ENCODE peak calls at places on chromosomes 16 and 17, in six cellular contexts. K, Z, Y, V, G and C are unnamed samples.

GRCh38 chr17:7026471-7027115 is 3.7 kb downstream of the BCL6B start:
- DNase-seq in K (no peak), Z (no peak), Y (no peak), V (no peak), G (no peak), C (no peak)

GRCh38 chr17:31388770-31389672 is 2.5 kb upstream of the RAB11FIP4 start:
- DNase-seq in K (no peak), Z (no peak), Y (no peak), V (no peak), G (peak; percentile 14), C (peak; percentile 14)

GRCh38 chr16:1523581-1524245 is 9.8 kb upstream of the TMEM204 start:
- DNase-seq in K (no peak), Z (no peak), Y (no peak), V (no peak), G (no peak), C (no peak)

GRCh38 chr17:56742601-56743000 is 91.1 kb downstream of the C17orf67 start:
- DNase-seq in K (no peak), Z (no peak), Y (no peak), V (no peak), G (no peak), C (peak; percentile 53)

GRCh38 chr17:37031493-37032083 is 82.8 kb downstream of the AATF start:
- DNase-seq in K (no peak), Z (no peak), Y (no peak), V (no peak), G (no peak), C (no peak)

GRCh38 chr17:19341641-19342610 is 20.6 kb downstream of the B9D1 start:
- DNase-seq in K (no peak), Z (no peak), Y (no peak), V (peak; percentile 10), G (peak; percentile 37), C (peak; percentile 33)

GRCh38 chr16:89323120-89323960 is 105.8 kb downstream of the ZNF778 start:
- DNase-seq in K (no peak), Z (no peak), Y (peak; percentile 45), V (no peak), G (no peak), C (no peak)

GRCh38 chr16:50021509-50021908 is 3.5 kb upstream of the CNEP1R1 start:
- DNase-seq in K (no peak), Z (peak; percentile 68), Y (no peak), V (no peak), G (no peak), C (peak; percentile 42)

GRCh38 chr16:11063432-11064201 is 119.3 kb downstream of the CLEC16A start:
- DNase-seq in K (no peak), Z (no peak), Y (no peak), V (no peak), G (no peak), C (no peak)

GRCh38 chr17:74767111-74767516 is 9.0 kb downstream of the NAT9 start:
- DNase-seq in K (no peak), Z (no peak), Y (no peak), V (no peak), G (no peak), C (no peak)

GRCh38 chr17:67272312-67273050 is 27.5 kb upstream of the HELZ start:
- DNase-seq in K (no peak), Z (no peak), Y (peak; percentile 26), V (no peak), G (no peak), C (no peak)

GRCh38 chr17:42097691-42098661 is at the start of gene ZNF385C:
- DNase-seq in K (no peak), Z (no peak), Y (no peak), V (no peak), G (no peak), C (no peak)

GRCh38 chr17:38534498-38534885 is 71.3 kb downstream of the SRCIN1 start:
- DNase-seq in K (no peak), Z (no peak), Y (no peak), V (no peak), G (no peak), C (no peak)

GRCh38 chr17:8488931-8489330 is 53.2 kb downstream of the NDEL1 start:
- DNase-seq in K (peak; percentile 70), Z (peak; percentile 3), Y (no peak), V (peak; percentile 98), G (peak; percentile 96), C (peak; percentile 98)

GRCh38 chr17:75641343-75641742 is 8.1 kb downstream of the SMIM5 start:
- DNase-seq in K (no peak), Z (no peak), Y (peak; percentile 79), V (no peak), G (no peak), C (no peak)

DNA sequence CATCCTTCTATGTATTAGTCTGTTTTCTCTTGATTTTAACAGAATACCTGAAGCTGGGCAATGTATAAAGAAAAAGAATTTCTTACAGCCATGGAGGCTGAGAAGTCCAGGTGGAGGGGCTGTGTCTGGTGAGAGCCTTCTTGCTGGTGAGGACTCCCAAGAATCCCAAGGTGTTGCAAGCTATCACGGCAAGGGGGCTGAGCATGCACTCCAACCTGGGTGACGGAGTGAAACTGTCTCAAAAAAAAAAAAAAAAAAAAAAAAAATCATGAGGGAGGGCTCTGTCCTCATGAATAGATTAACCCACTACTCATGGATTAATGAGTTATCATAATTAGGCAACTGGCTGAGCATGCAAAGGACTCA is 19.4 kb downstream of the NQO1 start:
- DNase-seq in K (no peak), Z (no peak), Y (no peak), V (no peak), G (no peak), C (no peak)
- H3K4me3 ChIP-seq in K (no peak overlapping the region), Z (no peak overlapping the region), Y (no peak overlapping the region), V (no peak overlapping the region), G (no peak overlapping the region), C (no peak overlapping the region)

GRCh38 chr17:80718428-80718827 is 173.8 kb downstream of the RPTOR start:
- DNase-seq in K (no peak), Z (no peak), Y (no peak), V (no peak), G (no peak), C (no peak)

GRCh38 chr17:80717661-80718060 is 173.0 kb downstream of the RPTOR start:
- DNase-seq in K (no peak), Z (no peak), Y (no peak), V (no peak), G (no peak), C (no peak)

GRCh38 chr17:80719449-80719848 is 174.8 kb downstream of the RPTOR start:
- DNase-seq in K (no peak), Z (no peak), Y (no peak), V (no peak), G (no peak), C (no peak)

GRCh38 chr17:80720624-80721577 is 176.3 kb downstream of the RPTOR start:
- DNase-seq in K (no peak), Z (no peak), Y (peak; percentile 73), V (peak; percentile 86), G (peak; percentile 62), C (peak; percentile 83)

GRCh38 chr17:80716986-80717385 is 172.3 kb downstream of the RPTOR start:
- DNase-seq in K (no peak), Z (no peak), Y (no peak), V (peak; percentile 58), G (no peak), C (no peak)
- H3K4me3 ChIP-seq in K (no peak overlapping the region), Z (no peak overlapping the region), Y (no peak overlapping the region), V (no peak overlapping the region), G (no peak overlapping the region), C (no peak overlapping the region)

GRCh38 chr16:23755484-23755809 is 621 bp downstream of the CHP2 start:
- DNase-seq in K (no peak), Z (no peak), Y (no peak), V (no peak), G (no peak), C (no peak)

GRCh38 chr16:23754594-23755483 is at the start of gene CHP2:
- DNase-seq in K (no peak), Z (no peak), Y (peak; percentile 74), V (no peak), G (no peak), C (no peak)

GRCh38 chr16:23757116-23757515 is 2.3 kb downstream of the CHP2 start:
- DNase-seq in K (no peak), Z (no peak), Y (no peak), V (no peak), G (no peak), C (no peak)

GRCh38 chr16:23757937-23758619 is 3.3 kb downstream of the CHP2 start:
- DNase-seq in K (no peak), Z (no peak), Y (no peak), V (no peak), G (no peak), C (no peak)

GRCh38 chr16:23753908-23754593 is 775 bp upstream of the CHP2 start:
- DNase-seq in K (no peak), Z (no peak), Y (no peak), V (no peak), G (no peak), C (no peak)
- H3K4me3 ChIP-seq in K (peak overlapping the region; percentile 48), Z (peak overlapping the region; percentile 49), Y (no peak overlapping the region), V (no peak overlapping the region), G (no peak overlapping the region), C (no peak overlapping the region)

GRCh38 chr17:48575673-48576478 is 2.3 kb downstream of the HOXB4 start:
- DNase-seq in K (no peak), Z (no peak), Y (no peak), V (peak; percentile 67), G (no peak), C (no peak)
- H3K4me3 ChIP-seq in K (peak overlapping the region; percentile 72), Z (no peak overlapping the region), Y (peak overlapping the region; percentile 50), V (peak overlapping the region; percentile 40), G (peak overlapping the region; percentile 17), C (no peak overlapping the region)

GRCh38 chr17:58335061-58335731 is 6.6 kb upstream of the TSPOAP1 start:
- DNase-seq in K (no peak), Z (no peak), Y (peak; percentile 52), V (no peak), G (no peak), C (no peak)
- H3K4me3 ChIP-seq in K (no peak overlapping the region), Z (no peak overlapping the region), Y (no peak overlapping the region), V (no peak overlapping the region), G (no peak overlapping the region), C (no peak overlapping the region)

GRCh38 chr17:83085103-83085502 is 5.7 kb downstream of the METRNL start:
- DNase-seq in K (no peak), Z (no peak), Y (no peak), V (no peak), G (no peak), C (no peak)
- H3K4me3 ChIP-seq in K (no peak overlapping the region), Z (no peak overlapping the region), Y (no peak overlapping the region), V (no peak overlapping the region), G (no peak overlapping the region), C (no peak overlapping the region)